ENCODE peak calls at places on chromosomes 6 and 20, in nine cellular contexts. S is neural progenitor cell; Q is colonic mucosa; L is tibial nerve; H is psoas muscle; Y is CD4-positive, alpha-beta memory T cell; I is body of pancreas; W is cardiac muscle cell; P is heart left ventricle. U is an unnamed sample.
A peak's percentile ranks its signal among the peaks of the same experiment; 100 is the strongest.

GRCh38 chr6:95364016-95364604 is 213.2 kb upstream of the MANEA start:
- DNase-seq in S (peak; percentile 60), Q (no peak), L (no peak), H (no peak), Y (no peak), I (no peak), W (peak; percentile 14), P (no peak), U (no peak)

GRCh38 chr6:43088654-43089056 is 12.5 kb downstream of the PTK7 start:
- DNase-seq in S (no peak), Q (no peak), L (no peak), H (no peak), Y (no peak), I (no peak), W (no peak), P (no peak), U (no peak)

GRCh38 chr6:149443411-149444181 is 41.2 kb downstream of the ZC3H12D start:
- DNase-seq in S (no peak), Q (no peak), L (no peak), H (peak; percentile 26), Y (no peak), I (no peak), W (peak; percentile 82), P (no peak), U (no peak)

GRCh38 chr20:10861086-10861485 is 187.3 kb upstream of the JAG1 start:
- DNase-seq in S (no peak), Q (no peak), L (no peak), H (no peak), Y (no peak), I (no peak), W (peak; percentile 51), P (no peak), U (no peak)

GRCh38 chr6:84504025-84504424 is 260.4 kb downstream of the TBX18 start:
- DNase-seq in S (no peak), Q (no peak), L (no peak), H (no peak), Y (no peak), I (no peak), W (no peak), P (no peak), U (no peak)

GRCh38 chr6:134169881-134170486 is 117.6 kb upstream of the SLC2A12 start:
- DNase-seq in S (no peak), Q (no peak), L (no peak), H (peak; percentile 53), Y (no peak), I (peak; percentile 43), W (peak; percentile 69), P (no peak), U (no peak)

GRCh38 chr6:158207452-158207788 is 39.3 kb downstream of the GTF2H5 start:
- DNase-seq in S (no peak), Q (no peak), L (no peak), H (no peak), Y (no peak), I (no peak), W (peak; percentile 40), P (no peak), U (no peak)

GRCh38 chr20:50585678-50586077 is 75.5 kb downstream of the PTPN1 start:
- DNase-seq in S (no peak), Q (no peak), L (no peak), H (no peak), Y (no peak), I (no peak), W (no peak), P (no peak), U (no peak)

GRCh38 chr6:39223535-39223934 is 5.7 kb downstream of the KCNK5 start:
- DNase-seq in S (no peak), Q (no peak), L (no peak), H (no peak), Y (no peak), I (no peak), W (no peak), P (no peak), U (no peak)

GRCh38 chr6:56245903-56246351 is 1.5 kb downstream of the COL21A1 start:
- DNase-seq in S (no peak), Q (no peak), L (no peak), H (no peak), Y (no peak), I (no peak), W (peak; percentile 35), P (no peak), U (no peak)

DNA sequence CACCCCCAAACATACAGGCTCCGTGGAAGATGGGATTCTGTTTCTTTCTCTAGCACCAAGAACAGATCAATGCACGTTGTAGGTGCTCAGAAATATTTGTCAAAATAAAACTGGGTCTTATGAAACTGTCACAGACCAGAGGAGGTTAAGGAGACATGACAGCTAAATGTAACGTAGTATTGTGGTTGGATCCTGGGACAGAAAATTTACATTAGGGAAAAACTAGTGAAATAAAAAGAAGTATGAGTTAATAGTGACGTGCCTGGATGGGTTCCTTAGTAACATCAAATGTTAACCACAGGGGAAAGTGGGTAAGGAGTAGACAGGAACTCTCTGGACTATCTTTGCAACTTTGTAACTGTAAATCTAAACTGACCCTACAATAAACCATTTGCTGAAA is 31.5 kb downstream of the NOL4L start:
- DNase-seq in S (no peak), Q (no peak), L (no peak), H (no peak), Y (no peak), I (no peak), W (no peak), P (no peak), U (no peak)
- H3K9me3 ChIP-seq in S (no peaks in the 10 kb centered on the region), Q (no peaks in the 10 kb centered on the region), L (no peaks in the 10 kb centered on the region), H (no peaks in the 10 kb centered on the region), Y (no peaks in the 10 kb centered on the region), I (no peaks in the 10 kb centered on the region), W (no peaks in the 10 kb centered on the region), P (no peaks in the 10 kb centered on the region), U (no peaks in the 10 kb centered on the region)

DNA sequence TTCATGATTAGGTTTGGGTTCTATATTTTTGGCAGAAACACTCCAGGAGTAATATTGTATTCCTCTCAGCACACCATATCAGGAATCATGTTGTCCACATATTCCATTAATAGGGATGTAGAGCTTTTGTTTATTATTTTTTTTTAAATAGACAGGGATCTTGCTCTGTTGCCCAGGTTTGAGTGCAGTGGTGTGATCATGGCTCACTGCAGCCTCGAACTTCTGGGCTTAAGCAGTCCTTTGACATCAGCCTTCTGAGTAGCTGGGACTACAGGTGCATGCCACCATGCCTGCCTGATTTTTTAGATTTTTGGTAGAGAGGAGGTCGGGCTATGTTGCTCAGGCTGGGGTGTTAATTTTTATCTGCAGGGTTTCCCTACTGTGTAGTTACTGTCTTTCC is 12.0 kb downstream of the SCAF8 start:
- DNase-seq in S (no peak), Q (no peak), L (no peak), H (no peak), Y (no peak), I (no peak), W (no peak), P (no peak), U (no peak)
- H3K4me1 ChIP-seq in S (no peaks in the 10 kb centered on the region), Q (no peaks in the 10 kb centered on the region), L (peaks cover 6% of the 10 kb centered on the region), H (peaks cover 79% of the 10 kb centered on the region), Y (peaks cover 91% of the 10 kb centered on the region), I (peaks cover 67% of the 10 kb centered on the region), W (peaks cover 3% of the 10 kb centered on the region), P (peaks cover 15% of the 10 kb centered on the region), U (peaks cover 12% of the 10 kb centered on the region)

GRCh38 chr6:86331265-86331840 is 606.0 kb upstream of the HTR1E start:
- DNase-seq in S (no peak), Q (no peak), L (no peak), H (no peak), Y (no peak), I (no peak), W (no peak), P (no peak), U (no peak)

GRCh38 chr6:86331889-86332288 is 605.4 kb upstream of the HTR1E start:
- DNase-seq in S (no peak), Q (no peak), L (no peak), H (no peak), Y (no peak), I (no peak), W (no peak), P (no peak), U (no peak)
- H3K9me3 ChIP-seq in S (no peaks in the 10 kb centered on the region), Q (no peaks in the 10 kb centered on the region), L (no peaks in the 10 kb centered on the region), H (no peaks in the 10 kb centered on the region), Y (no peaks in the 10 kb centered on the region), I (no peaks in the 10 kb centered on the region), W (no peaks in the 10 kb centered on the region), P (no peaks in the 10 kb centered on the region), U (no peaks in the 10 kb centered on the region)

DNA sequence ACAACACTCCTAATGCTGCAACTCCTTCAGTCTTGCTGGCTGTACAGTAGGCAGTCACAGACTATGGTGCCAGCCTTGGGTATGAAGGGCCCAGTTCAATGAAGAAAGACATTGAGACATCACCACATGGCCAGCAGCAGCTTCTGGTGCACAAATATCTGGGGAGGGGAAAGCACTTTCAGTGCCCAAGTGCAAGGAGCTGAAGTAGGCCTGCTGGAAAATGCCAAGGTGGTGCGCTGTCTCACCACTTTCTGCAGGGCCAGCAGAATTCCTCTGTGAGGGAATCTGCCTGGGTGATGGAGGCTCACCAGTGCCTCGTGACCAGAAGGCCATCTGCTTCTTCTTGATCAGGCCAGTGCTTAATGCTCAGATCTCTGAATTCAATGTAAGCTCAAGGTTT is 1.8 kb downstream of the PLA2G7 start:
- DNase-seq in S (no peak), Q (no peak), L (no peak), H (no peak), Y (no peak), I (no peak), W (no peak), P (no peak), U (no peak)
- H3K4me1 ChIP-seq in S (no peaks in the 10 kb centered on the region), Q (no peaks in the 10 kb centered on the region), L (peaks cover 9% of the 10 kb centered on the region), H (peaks cover 8% of the 10 kb centered on the region), Y (no peaks in the 10 kb centered on the region), I (peaks cover 15% of the 10 kb centered on the region), W (no peaks in the 10 kb centered on the region), P (no peaks in the 10 kb centered on the region), U (peaks cover 4% of the 10 kb centered on the region)

GRCh38 chr6:30915591-30915946 is 1.5 kb downstream of the VARS2 start:
- DNase-seq in S (peak; percentile 75), Q (peak; percentile 48), L (no peak), H (no peak), Y (peak; percentile 10), I (peak; percentile 20), W (peak; percentile 81), P (no peak), U (peak; percentile 61)

GRCh38 chr6:30914854-30915590 is 984 bp downstream of the VARS2 start:
- DNase-seq in S (no peak), Q (peak; percentile 28), L (no peak), H (no peak), Y (no peak), I (no peak), W (no peak), P (no peak), U (no peak)

GRCh38 chr6:30913721-30914075 is 340 bp upstream of the VARS2 start:
- DNase-seq in S (no peak), Q (no peak), L (no peak), H (no peak), Y (no peak), I (no peak), W (no peak), P (no peak), U (no peak)

GRCh38 chr6:30914076-30914853 is at the start of gene VARS2:
- DNase-seq in S (peak; percentile 88), Q (peak; percentile 94), L (peak; percentile 86), H (peak; percentile 95), Y (peak; percentile 86), I (peak; percentile 96), W (peak; percentile 96), P (peak; percentile 95), U (peak; percentile 94)

GRCh38 chr6:30912746-30913520 is 1.1 kb upstream of the VARS2 start:
- DNase-seq in S (no peak), Q (no peak), L (no peak), H (no peak), Y (no peak), I (no peak), W (no peak), P (no peak), U (no peak)
- H3K9me3 ChIP-seq in S (no peaks in the 10 kb centered on the region), Q (no peaks in the 10 kb centered on the region), L (no peaks in the 10 kb centered on the region), H (no peaks in the 10 kb centered on the region), Y (no peaks in the 10 kb centered on the region), I (no peaks in the 10 kb centered on the region), W (no peaks in the 10 kb centered on the region), P (no peaks in the 10 kb centered on the region), U (no peaks in the 10 kb centered on the region)

U was measured in Caco-2.